ENCODE peak calls at places on chromosomes 4 and X, in six cellular contexts. H is HepG2, G is SK-N-SH, T is GM12878, R is K562, K is H1. E is an unnamed sample.

GRCh38 chr4:161010227-161010626 is 1153.6 kb downstream of the FSTL5 start:
- DNase-seq in R (no peak), T (no peak), H (no peak), K (no peak), G (no peak), E (no peak)

GRCh38 chrX:2664497-2664896 is 26.6 kb upstream of the CD99 start:
- DNase-seq in T (no peak), H (no peak), K (no peak), G (no peak), R (no peak), E (no peak)

GRCh38 chr4:31674313-31674947 is 954.3 kb downstream of the PCDH7 start:
- DNase-seq in G (peak), R (no peak), H (no peak), K (no peak), T (no peak), E (peak)

GRCh38 chr4:28351826-28352225 is 1491.2 kb downstream of the STIM2 start:
- DNase-seq in K (no peak), T (no peak), R (no peak), H (no peak), G (no peak), E (no peak)

GRCh38 chr4:159171287-159171686 is 68.4 kb downstream of the RAPGEF2 start:
- DNase-seq in G (no peak), T (no peak), K (no peak), R (no peak), H (no peak), E (no peak)

GRCh38 chr4:88743696-88744095 is 46.1 kb upstream of the NAP1L5 start:
- DNase-seq in G (no peak), K (no peak), R (no peak), T (no peak), H (no peak), E (no peak)

GRCh38 chr4:11232004-11232403 is 196.7 kb downstream of the HS3ST1 start:
- DNase-seq in K (no peak), G (no peak), H (no peak), T (no peak), R (no peak), E (no peak)

GRCh38 chrX:12979630-12980015 is 4.7 kb downstream of the TMSB4X start:
- DNase-seq in T (no peak), R (no peak), H (no peak), G (no peak), K (no peak), E (no peak)

GRCh38 chrX:153446636-153446936 is 730 bp upstream of the TREX2 start:
- DNase-seq in G (no peak), T (no peak), K (no peak), H (no peak), R (no peak), E (no peak)

GRCh38 chrX:68077378-68077777 is 355.9 kb downstream of the OPHN1 start:
- DNase-seq in R (no peak), T (no peak), H (no peak), K (no peak), G (no peak), E (no peak)

GRCh38 chr4:187309456-187309855 is 585.8 kb upstream of the FAT1 start:
- DNase-seq in K (no peak), G (no peak), R (no peak), H (no peak), T (no peak), E (no peak)

GRCh38 chrX:9884031-9884779 is 83.0 kb upstream of the CLDN34 start:
- DNase-seq in H (no peak), R (no peak), T (no peak), K (no peak), G (no peak), E (no peak)

DNA sequence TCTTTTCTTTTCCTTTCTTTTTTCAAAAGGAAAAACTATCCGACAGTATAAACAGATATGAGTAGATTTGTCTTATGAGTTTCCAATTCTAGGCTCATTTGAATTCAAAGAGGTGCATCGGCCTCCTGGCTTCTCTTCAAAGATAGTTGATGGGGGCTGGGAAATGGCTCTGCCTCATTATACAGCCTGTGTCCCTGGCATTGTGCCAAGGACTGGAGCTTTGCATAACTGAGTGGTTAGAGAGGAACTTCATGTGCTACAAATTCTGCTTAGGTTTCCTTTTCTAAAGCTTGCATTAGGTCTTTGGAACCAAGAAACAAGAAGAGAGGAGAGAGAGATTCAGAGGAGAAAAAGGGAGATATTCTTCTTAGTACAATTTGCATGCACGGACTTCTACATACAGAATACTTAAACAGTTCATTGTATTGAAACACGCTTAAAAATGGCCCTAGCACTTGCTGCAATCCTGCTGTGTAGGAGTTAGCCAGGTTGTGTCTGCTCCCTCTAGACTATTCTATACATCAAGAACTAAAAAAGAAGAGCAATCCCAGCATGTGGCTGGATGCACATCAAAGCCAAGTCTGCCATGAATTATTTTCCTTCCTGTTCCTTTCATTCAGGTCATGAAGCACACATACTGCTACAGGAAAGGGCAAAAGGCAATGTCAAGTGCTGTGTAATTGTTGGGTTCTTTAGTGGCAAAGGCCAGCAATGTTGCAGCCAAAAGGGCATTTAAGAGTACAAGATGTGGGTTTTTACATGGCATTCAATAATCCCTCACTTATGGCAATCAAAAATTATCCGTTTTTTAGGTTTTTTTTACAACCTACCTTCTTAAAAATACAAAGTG is 70.9 kb downstream of the INTS12 start:
- DNase-seq in G (peak), T (peak), K (no peak), R (no peak), H (peak), E (no peak)
- TF ChIP-seq POLR2AphosphoS5 in G (no peak), T (no peak), K (no peak), R (no peak), H (no peak), E (no peak)

DNA sequence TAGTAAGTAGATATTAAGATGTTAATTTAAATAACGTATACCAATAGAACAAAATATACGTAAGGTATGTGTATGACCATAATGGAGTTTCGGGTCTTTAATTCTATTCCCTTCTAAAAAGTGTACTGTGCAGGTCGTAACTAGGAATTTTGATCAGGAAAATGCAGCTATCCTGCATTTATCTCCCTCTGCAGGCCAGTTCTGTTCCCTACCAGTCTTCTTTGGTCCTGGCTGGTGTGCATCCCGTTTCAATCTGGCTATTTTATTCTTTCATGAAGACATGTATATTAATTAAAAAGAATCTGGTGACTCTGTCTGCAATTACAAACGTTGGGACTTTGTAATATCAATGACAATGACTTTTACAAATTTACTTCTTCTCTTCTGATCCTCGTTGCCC is 534.1 kb upstream of the AADAT start:
- DNase-seq in K (no peak), T (no peak), G (no peak), H (no peak), R (no peak), E (no peak)
- TF ChIP-seq SIN3A in K (no peak), T (no peak), G (no peak), H (no peak), R (no peak), E (no peak)

DNA sequence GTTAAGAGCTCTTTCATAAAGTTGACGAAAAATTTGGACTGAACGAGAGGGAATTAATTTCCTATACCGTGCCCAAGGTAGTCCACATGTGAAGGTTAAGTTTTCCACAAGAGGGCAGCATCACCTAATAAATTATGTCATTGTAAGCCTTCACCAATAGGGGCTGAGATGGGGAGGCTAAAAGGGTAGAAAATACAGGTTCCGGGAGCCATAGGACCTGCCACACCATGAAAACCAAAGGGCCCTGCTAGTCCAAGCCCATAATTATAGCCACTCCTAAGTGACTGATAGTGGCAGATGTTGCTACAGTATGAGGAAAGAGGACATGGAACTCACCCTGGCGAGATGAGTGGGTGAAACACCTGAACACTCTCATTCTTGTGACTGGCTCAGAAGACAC is 122.2 kb downstream of the SHROOM4 start:
- DNase-seq in H (peak), T (no peak), R (peak), G (peak), K (no peak), E (peak)
- TF ChIP-seq MAX in H (no peak), T (no peak), R (no peak), G (no peak), K (no peak), E (no peak)

DNA sequence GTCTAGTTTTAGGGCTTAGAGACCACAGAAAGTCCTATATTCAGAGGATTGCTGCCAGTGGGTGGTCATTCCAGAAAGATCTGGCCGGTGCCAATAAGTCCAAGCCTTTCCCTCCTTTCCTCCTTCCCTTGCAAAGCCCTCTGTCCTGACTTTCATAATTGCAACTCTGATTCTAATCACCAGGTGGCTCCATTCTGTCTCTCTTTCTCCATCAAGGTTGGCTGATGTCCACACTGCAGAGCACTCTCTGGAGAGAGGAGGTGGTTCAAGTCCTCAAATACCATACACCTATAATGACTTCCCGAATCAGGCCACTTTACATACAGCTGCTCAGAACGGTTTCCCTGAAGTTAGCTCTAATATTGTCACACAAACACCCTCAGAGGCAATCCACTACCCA is 22.4 kb upstream of the ARMCX4 start:
- DNase-seq in T (no peak), R (no peak), H (peak), G (peak), K (no peak), E (peak)
- TF ChIP-seq POLR2AphosphoS5 in T (no peak), R (no peak), H (no peak), G (no peak), K (no peak), E (no peak)

DNA sequence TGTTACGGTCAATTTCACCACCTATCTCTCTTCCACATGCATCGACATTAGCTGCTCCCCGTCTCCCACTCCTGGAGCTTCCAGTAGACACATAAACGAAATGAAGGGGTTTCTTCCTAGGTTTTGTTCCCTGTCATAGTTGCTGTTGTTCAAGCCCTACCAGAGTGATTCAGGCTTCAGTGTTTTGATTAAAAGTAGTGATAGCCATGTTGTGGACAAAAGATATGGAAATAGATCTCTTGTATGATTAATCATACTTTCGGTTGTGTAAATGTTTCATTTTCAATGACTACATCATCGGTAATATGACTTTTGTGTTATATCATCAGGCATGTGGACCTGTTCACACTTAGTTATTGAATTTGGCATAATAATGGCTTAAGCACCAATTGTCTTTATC is 96.6 kb upstream of the KLF3 start:
- DNase-seq in K (no peak), G (no peak), T (no peak), R (no peak), H (no peak), E (no peak)
- TF ChIP-seq SIN3A in K (no peak), G (no peak), T (no peak), R (no peak), H (no peak), E (no peak)

GRCh38 chr4:98838528-98838927 is 90.4 kb downstream of the EIF4E start:
- DNase-seq in H (no peak), G (no peak), T (no peak), R (no peak), K (no peak), E (no peak)
- TF ChIP-seq MAX in H (no peak), G (no peak), T (no peak), R (no peak), K (no peak), E (no peak)

GRCh38 chr4:26130173-26130572 is 190.6 kb upstream of the RBPJ start:
- DNase-seq in K (no peak), T (peak), G (no peak), R (no peak), H (no peak), E (no peak)

GRCh38 chr4:26132858-26133257 is 188.0 kb upstream of the RBPJ start:
- DNase-seq in H (peak), R (no peak), K (no peak), T (no peak), G (no peak), E (no peak)

GRCh38 chr4:26131711-26132110 is 189.1 kb upstream of the RBPJ start:
- DNase-seq in H (no peak), K (no peak), R (no peak), G (no peak), T (peak), E (no peak)

GRCh38 chr4:26133840-26134239 is 187.0 kb upstream of the RBPJ start:
- DNase-seq in T (no peak), K (no peak), G (no peak), H (no peak), R (no peak), E (no peak)

GRCh38 chr4:26131053-26131452 is 189.8 kb upstream of the RBPJ start:
- DNase-seq in H (no peak), R (no peak), T (no peak), K (no peak), G (no peak), E (no peak)
- TF ChIP-seq POLR2AphosphoS5 in H (no peak), R (no peak), T (no peak), K (no peak), G (no peak), E (no peak)

GRCh38 chr4:93749351-93749761 is 79.2 kb upstream of the ATOH1 start:
- DNase-seq in H (no peak), T (peak), R (no peak), G (no peak), K (no peak), E (no peak)
- TF ChIP-seq SIN3A in H (no peak), T (no peak), R (no peak), G (no peak), K (no peak), E (no peak)

DNA sequence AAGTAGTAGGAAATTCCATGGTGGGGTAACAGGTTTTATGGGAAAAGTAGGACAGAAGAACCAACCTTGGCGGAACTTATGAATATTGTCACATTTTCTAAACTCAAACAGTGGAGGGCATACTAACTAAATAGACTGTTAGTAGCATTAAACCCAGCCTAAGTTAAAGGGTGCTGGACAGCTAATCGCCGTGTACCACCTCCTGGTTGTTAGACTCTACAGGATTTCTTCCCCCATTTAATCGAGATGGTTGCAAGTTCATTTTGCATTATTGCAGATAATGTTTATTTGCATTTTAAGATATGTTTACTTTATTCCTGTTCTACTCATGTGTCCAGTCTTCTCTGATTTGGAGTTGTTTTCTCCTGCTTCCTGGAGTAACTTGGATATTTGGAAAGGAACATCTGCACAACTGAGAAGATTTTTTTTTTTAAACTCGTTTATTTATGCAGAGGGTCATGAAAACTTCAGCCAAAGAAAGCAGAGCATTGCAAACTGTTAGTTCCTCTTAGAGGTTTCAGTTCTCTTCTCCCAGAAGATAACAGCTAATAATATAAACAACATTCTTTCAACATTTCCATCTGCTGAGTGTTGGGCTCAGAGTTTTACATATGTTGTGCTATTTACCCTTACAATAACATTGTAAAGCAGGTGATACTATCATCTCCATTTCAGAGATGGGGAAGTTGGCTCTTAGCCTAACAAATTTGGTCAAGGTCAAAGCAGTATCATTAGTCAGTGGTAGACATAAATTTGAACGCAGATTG is 51.5 kb upstream of the TBC1D9 start:
- DNase-seq in T (peak), R (no peak), K (no peak), H (no peak), G (no peak), E (no peak)
- TF ChIP-seq MAX in T (no peak), R (no peak), K (no peak), H (no peak), G (no peak), E (no peak)

E was measured in HCT116.